ENCODE peak calls at places on chromosomes 3 and 15, in ten cellular contexts. V is fibroblast of lung; C is PC-3; Z is sigmoid colon; U is neural progenitor cell; M is adrenal gland; D is heart left ventricle; L is right lobe of liver; B is HCT116; O is CD4-positive, CD25-positive, alpha-beta regulatory T cell. W is an unnamed sample.

GRCh38 chr15:48537277-48538113 is 108.0 kb downstream of the FBN1 start:
- DNase-seq in V (peak; percentile 65), C (no peak), Z (no peak), U (no peak), M (no peak), D (no peak), L (no peak), B (no peak), O (no peak), W (no peak)

GRCh38 chr15:80778964-80779657 is at the start of gene CEMIP:
- DNase-seq in V (peak; percentile 66), C (peak; percentile 77), Z (peak; percentile 85), U (peak; percentile 92), M (peak; percentile 73), D (peak; percentile 68), L (peak; percentile 73), B (peak; percentile 33), O (peak; percentile 46), W (peak; percentile 93)

GRCh38 chr3:157542711-157543485 is 39.7 kb upstream of the VEPH1 start:
- DNase-seq in V (peak; percentile 71), C (peak; percentile 85), Z (peak; percentile 86), U (peak; percentile 72), M (peak; percentile 80), D (peak; percentile 54), L (peak; percentile 45), B (no peak), O (no peak), W (peak; percentile 77)

GRCh38 chr3:182375921-182376320 is 417.4 kb upstream of the ATP11B start:
- DNase-seq in V (no peak), C (no peak), Z (no peak), U (no peak), M (no peak), D (no peak), L (no peak), B (no peak), O (no peak), W (no peak)

GRCh38 chr3:186368164-186368563 is 6.1 kb upstream of the DGKG start:
- DNase-seq in V (no peak), C (no peak), Z (no peak), U (no peak), M (no peak), D (no peak), L (no peak), B (no peak), O (no peak), W (no peak)

GRCh38 chr15:50135123-50135541 is 16.1 kb upstream of the ATP8B4 start:
- DNase-seq in V (peak; percentile 62), C (no peak), Z (no peak), U (no peak), M (no peak), D (no peak), L (no peak), B (no peak), O (peak; percentile 24), W (no peak)

GRCh38 chr3:55488398-55489055 is 1.4 kb upstream of the WNT5A start:
- DNase-seq in V (peak; percentile 84), C (peak; percentile 70), Z (peak; percentile 89), U (peak; percentile 75), M (peak; percentile 66), D (peak; percentile 57), L (peak; percentile 72), B (no peak), O (peak; percentile 5), W (peak; percentile 93)

GRCh38 chr3:10554236-10554611 is 48.8 kb upstream of the ATP2B2 start:
- DNase-seq in V (no peak), C (no peak), Z (no peak), U (no peak), M (no peak), D (no peak), L (peak; percentile 15), B (no peak), O (no peak), W (no peak)

GRCh38 chr3:161270991-161271390 is 49.9 kb downstream of the NMD3 start:
- DNase-seq in V (peak; percentile 44), C (no peak), Z (no peak), U (no peak), M (no peak), D (no peak), L (no peak), B (no peak), O (no peak), W (no peak)

GRCh38 chr3:63400259-63400860 is 122.3 kb downstream of the SYNPR start:
- DNase-seq in V (peak; percentile 9), C (peak; percentile 9), Z (no peak), U (no peak), M (no peak), D (no peak), L (no peak), B (no peak), O (no peak), W (no peak)

GRCh38 chr3:45516829-45517228 is 77.7 kb upstream of the LIMD1 start:
- DNase-seq in V (peak; percentile 85), C (no peak), Z (no peak), U (no peak), M (no peak), D (no peak), L (no peak), B (no peak), O (no peak), W (peak; percentile 62)

GRCh38 chr15:53256457-53256856 is 466.3 kb upstream of the ONECUT1 start:
- DNase-seq in V (no peak), C (no peak), Z (no peak), U (no peak), M (no peak), D (no peak), L (no peak), B (no peak), O (no peak), W (no peak)

GRCh38 chr15:92655178-92655995 is at the start of gene FAM174B:
- DNase-seq in V (peak; percentile 20), C (peak; percentile 53), Z (peak; percentile 72), U (peak; percentile 84), M (no peak), D (peak; percentile 47), L (no peak), B (no peak), O (peak; percentile 66), W (peak; percentile 77)

GRCh38 chr3:136749106-136749505 is 3.1 kb downstream of the STAG1 start:
- DNase-seq in V (no peak), C (no peak), Z (no peak), U (no peak), M (no peak), D (no peak), L (no peak), B (no peak), O (no peak), W (no peak)

GRCh38 chr3:197901626-197902025 is 48.4 kb upstream of the RPL35A start:
- DNase-seq in V (no peak), C (no peak), Z (no peak), U (no peak), M (no peak), D (no peak), L (no peak), B (no peak), O (no peak), W (no peak)

GRCh38 chr3:9780920-9781319 is 11.2 kb upstream of the CAMK1 start:
- DNase-seq in V (no peak), C (no peak), Z (no peak), U (no peak), M (no peak), D (no peak), L (no peak), B (no peak), O (no peak), W (no peak)

GRCh38 chr15:64845183-64845611 is 3.5 kb downstream of the PLEKHO2 start:
- DNase-seq in V (peak; percentile 68), C (no peak), Z (peak; percentile 81), U (peak; percentile 7), M (peak; percentile 39), D (peak; percentile 64), L (no peak), B (no peak), O (no peak), W (no peak)

DNA sequence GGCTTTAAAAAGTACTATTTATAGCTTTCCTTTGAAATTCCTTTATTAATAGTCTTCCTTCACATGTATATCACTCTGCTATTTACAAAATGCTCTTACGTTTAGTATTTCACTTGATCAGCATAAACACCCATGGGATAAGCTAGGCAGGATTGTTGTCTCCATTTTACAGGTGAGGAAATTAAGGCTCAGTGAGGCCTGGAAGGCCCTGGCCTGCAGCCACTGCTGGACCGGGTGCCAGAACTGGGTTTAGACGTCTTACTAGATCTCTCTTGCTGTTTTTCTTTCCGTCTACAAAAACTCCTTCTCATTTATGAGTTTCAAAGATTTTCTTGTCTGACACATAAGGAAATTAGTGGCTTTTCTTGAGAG is 236.4 kb downstream of the LPP start:
- DNase-seq in V (no peak), C (no peak), Z (no peak), U (no peak), M (no peak), D (no peak), L (no peak), B (no peak), O (no peak), W (no peak)
- H3K4me3 ChIP-seq in V (no peak overlapping the region), C (no peak overlapping the region), Z (no peak overlapping the region), U (no peak overlapping the region), M (no peak overlapping the region), D (no peak overlapping the region), L (no peak overlapping the region), B (no peak overlapping the region), O (no peak overlapping the region), W (no peak overlapping the region)

GRCh38 chr15:25179673-25180511 is 225.1 kb downstream of the SNRPN start:
- DNase-seq in V (no peak), C (no peak), Z (peak; percentile 53), U (no peak), M (peak; percentile 10), D (peak; percentile 14), L (peak; percentile 39), B (no peak), O (no peak), W (no peak)
- H3K9me3 ChIP-seq in V (no peaks in the 10 kb centered on the region), C (no peaks in the 10 kb centered on the region), Z (no peaks in the 10 kb centered on the region), U (no peaks in the 10 kb centered on the region), M (no peaks in the 10 kb centered on the region), D (peaks cover 19% of the 10 kb centered on the region), L (no peaks in the 10 kb centered on the region), B (no peaks in the 10 kb centered on the region), O (peaks cover 74% of the 10 kb centered on the region), W (peaks cover 8% of the 10 kb centered on the region)

GRCh38 chr3:113896930-113897329 is 50.9 kb upstream of the ZDHHC23 start:
- DNase-seq in V (no peak), C (no peak), Z (no peak), U (no peak), M (no peak), D (no peak), L (no peak), B (no peak), O (no peak), W (no peak)
- H3K4me3 ChIP-seq in V (peak overlapping the region; percentile 10), C (peak overlapping the region; percentile 52), Z (no peak overlapping the region), U (no peak overlapping the region), M (no peak overlapping the region), D (no peak overlapping the region), L (peak overlapping the region; percentile 40), B (no peak overlapping the region), O (peak overlapping the region; percentile 56), W (peak overlapping the region; percentile 62)

DNA sequence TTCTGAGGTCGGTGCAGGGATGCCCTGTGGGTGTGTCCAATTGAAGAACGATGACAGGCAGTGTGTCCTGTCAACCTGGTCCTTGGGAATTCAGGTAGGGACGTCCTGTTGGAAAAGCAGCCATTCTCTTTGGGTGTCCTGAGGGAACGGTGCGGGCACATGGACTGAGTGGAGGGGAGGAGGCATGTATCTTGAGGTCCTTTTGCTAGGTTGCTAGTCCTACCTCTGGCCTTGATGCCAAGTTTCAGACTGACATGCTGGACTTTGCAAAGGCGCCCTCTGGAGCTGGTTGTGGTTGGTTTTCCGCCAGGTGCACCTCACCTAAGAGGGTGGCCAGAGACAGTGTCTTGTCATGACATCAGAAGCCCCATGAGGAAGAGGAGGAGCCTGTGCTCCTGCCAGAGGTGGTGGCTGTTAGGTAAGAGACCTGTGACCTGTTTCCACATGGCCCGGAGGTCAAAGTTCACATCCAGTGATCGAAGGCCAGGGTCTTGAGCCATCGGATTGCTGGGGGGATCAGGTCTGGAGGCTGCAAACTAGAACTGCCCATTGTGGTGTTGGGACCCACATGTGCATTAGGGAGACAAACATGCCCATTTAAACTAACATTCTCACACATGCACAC is 106.3 kb downstream of the SNRPN start:
- DNase-seq in V (no peak), C (no peak), Z (no peak), U (no peak), M (peak; percentile 13), D (peak; percentile 6), L (peak; percentile 28), B (no peak), O (no peak), W (no peak)
- H3K9me3 ChIP-seq in V (peaks cover 46% of the 10 kb centered on the region), C (peaks cover 70% of the 10 kb centered on the region), Z (peaks cover 100% of the 10 kb centered on the region), U (peaks cover 27% of the 10 kb centered on the region), M (peaks cover 98% of the 10 kb centered on the region), D (peaks cover 100% of the 10 kb centered on the region), L (peaks cover 77% of the 10 kb centered on the region), B (peaks cover 16% of the 10 kb centered on the region), O (peaks cover 100% of the 10 kb centered on the region), W (peaks cover 100% of the 10 kb centered on the region)